ENCODE peak calls at places on chromosomes 3 and 15, in five cellular contexts. One of them, this sample, is unnamed.
A peak's percentile ranks its signal among the peaks of the same experiment; 100 is the strongest.

GRCh38 chr15:101675015-101675414 is 22.8 kb upstream of the TM2D3 start:
- DNase-seq in HT-29: no peak
- DNase-seq in activated T-helper 1 cell treated with anti-CD3 and anti-CD28 coated beads, Interleukin-2, amount 50 U/mL, for 16 hours: no peak
- DNase-seq in KG1: no peak
- DNase-seq in T-helper 2 cell: peak; percentile 81
- DNase-seq in this sample: no peak

GRCh38 chr3:187678869-187679268 is 8.7 kb upstream of the SST start:
- DNase-seq in HT-29: peak; percentile 56
- DNase-seq in activated T-helper 1 cell treated with anti-CD3 and anti-CD28 coated beads, Interleukin-2, amount 50 U/mL, for 16 hours: no peak
- DNase-seq in KG1: no peak
- DNase-seq in T-helper 2 cell: peak; percentile 38
- DNase-seq in this sample: no peak

GRCh38 chr15:101127503-101128076 is 124.3 kb downstream of the CHSY1 start:
- DNase-seq in HT-29: no peak
- DNase-seq in activated T-helper 1 cell treated with anti-CD3 and anti-CD28 coated beads, Interleukin-2, amount 50 U/mL, for 16 hours: peak; percentile 17
- DNase-seq in KG1: peak; percentile 77
- DNase-seq in T-helper 2 cell: peak; percentile 83
- DNase-seq in this sample: peak; percentile 31

GRCh38 chr3:37862219-37862711 is 585 bp downstream of the CTDSPL start:
- DNase-seq in HT-29: peak; percentile 30
- DNase-seq in activated T-helper 1 cell treated with anti-CD3 and anti-CD28 coated beads, Interleukin-2, amount 50 U/mL, for 16 hours: no peak
- DNase-seq in KG1: no peak
- DNase-seq in T-helper 2 cell: peak; percentile 51
- DNase-seq in this sample: peak; percentile 6

GRCh38 chr15:71411538-71412482 is 296.5 kb downstream of the THSD4 start:
- DNase-seq in HT-29: peak; percentile 84
- DNase-seq in activated T-helper 1 cell treated with anti-CD3 and anti-CD28 coated beads, Interleukin-2, amount 50 U/mL, for 16 hours: no peak
- DNase-seq in KG1: no peak
- DNase-seq in T-helper 2 cell: no peak
- DNase-seq in this sample: no peak

GRCh38 chr3:43032217-43032545 is 53.1 kb downstream of the GASK1A start:
- DNase-seq in HT-29: no peak
- DNase-seq in activated T-helper 1 cell treated with anti-CD3 and anti-CD28 coated beads, Interleukin-2, amount 50 U/mL, for 16 hours: no peak
- DNase-seq in KG1: no peak
- DNase-seq in T-helper 2 cell: no peak
- DNase-seq in this sample: no peak

GRCh38 chr3:53881691-53882593 is at the start of gene ACTR8:
- DNase-seq in HT-29: peak; percentile 69
- DNase-seq in activated T-helper 1 cell treated with anti-CD3 and anti-CD28 coated beads, Interleukin-2, amount 50 U/mL, for 16 hours: peak; percentile 78
- DNase-seq in KG1: peak; percentile 85
- DNase-seq in T-helper 2 cell: peak; percentile 87
- DNase-seq in this sample: peak; percentile 73

GRCh38 chr3:62201438-62202035 is 171.8 kb downstream of the FEZF2 start:
- DNase-seq in HT-29: peak; percentile 27
- DNase-seq in activated T-helper 1 cell treated with anti-CD3 and anti-CD28 coated beads, Interleukin-2, amount 50 U/mL, for 16 hours: no peak
- DNase-seq in KG1: no peak
- DNase-seq in T-helper 2 cell: peak; percentile 11
- DNase-seq in this sample: no peak

GRCh38 chr3:126415661-126416591 is 21.2 kb downstream of the CFAP100 start:
- DNase-seq in HT-29: no peak
- DNase-seq in activated T-helper 1 cell treated with anti-CD3 and anti-CD28 coated beads, Interleukin-2, amount 50 U/mL, for 16 hours: no peak
- DNase-seq in KG1: no peak
- DNase-seq in T-helper 2 cell: no peak
- DNase-seq in this sample: no peak

GRCh38 chr3:79653242-79653830 is 114.5 kb downstream of the ROBO1 start:
- DNase-seq in HT-29: no peak
- DNase-seq in activated T-helper 1 cell treated with anti-CD3 and anti-CD28 coated beads, Interleukin-2, amount 50 U/mL, for 16 hours: no peak
- DNase-seq in KG1: no peak
- DNase-seq in T-helper 2 cell: no peak
- DNase-seq in this sample: no peak

GRCh38 chr3:102415553-102415952 is 19.3 kb upstream of the ZPLD1 start:
- DNase-seq in HT-29: no peak
- DNase-seq in activated T-helper 1 cell treated with anti-CD3 and anti-CD28 coated beads, Interleukin-2, amount 50 U/mL, for 16 hours: no peak
- DNase-seq in KG1: no peak
- DNase-seq in T-helper 2 cell: peak; percentile 20
- DNase-seq in this sample: no peak

GRCh38 chr15:80490431-80490990 is 86.3 kb downstream of the ARNT2 start:
- DNase-seq in HT-29: no peak
- DNase-seq in activated T-helper 1 cell treated with anti-CD3 and anti-CD28 coated beads, Interleukin-2, amount 50 U/mL, for 16 hours: no peak
- DNase-seq in KG1: no peak
- DNase-seq in T-helper 2 cell: no peak
- DNase-seq in this sample: no peak

GRCh38 chr15:74399511-74400312 is 32.3 kb upstream of the CYP11A1 start:
- DNase-seq in HT-29: no peak
- DNase-seq in activated T-helper 1 cell treated with anti-CD3 and anti-CD28 coated beads, Interleukin-2, amount 50 U/mL, for 16 hours: no peak
- DNase-seq in KG1: peak; percentile 49
- DNase-seq in T-helper 2 cell: peak; percentile 82
- DNase-seq in this sample: peak; percentile 36

GRCh38 chr15:87619161-87619960 is 637.2 kb downstream of the NTRK3 start:
- DNase-seq in HT-29: no peak
- DNase-seq in activated T-helper 1 cell treated with anti-CD3 and anti-CD28 coated beads, Interleukin-2, amount 50 U/mL, for 16 hours: no peak
- DNase-seq in KG1: no peak
- DNase-seq in T-helper 2 cell: peak; percentile 56
- DNase-seq in this sample: no peak

GRCh38 chr3:89395441-89395840 is 288.0 kb downstream of the EPHA3 start:
- DNase-seq in HT-29: no peak
- DNase-seq in activated T-helper 1 cell treated with anti-CD3 and anti-CD28 coated beads, Interleukin-2, amount 50 U/mL, for 16 hours: no peak
- DNase-seq in KG1: no peak
- DNase-seq in T-helper 2 cell: no peak
- DNase-seq in this sample: no peak

GRCh38 chr3:69079269-69080159 is 651 bp downstream of the UBA3 start:
- DNase-seq in HT-29: peak; percentile 16
- DNase-seq in activated T-helper 1 cell treated with anti-CD3 and anti-CD28 coated beads, Interleukin-2, amount 50 U/mL, for 16 hours: no peak
- DNase-seq in KG1: no peak
- DNase-seq in T-helper 2 cell: no peak
- DNase-seq in this sample: no peak

GRCh38 chr15:61057376-61057775 is 171.7 kb downstream of the RORA start:
- DNase-seq in HT-29: no peak
- DNase-seq in activated T-helper 1 cell treated with anti-CD3 and anti-CD28 coated beads, Interleukin-2, amount 50 U/mL, for 16 hours: no peak
- DNase-seq in KG1: no peak
- DNase-seq in T-helper 2 cell: peak; percentile 66
- DNase-seq in this sample: no peak

GRCh38 chr3:31066999-31067398 is 172.5 kb upstream of the GADL1 start:
- DNase-seq in HT-29: no peak
- DNase-seq in activated T-helper 1 cell treated with anti-CD3 and anti-CD28 coated beads, Interleukin-2, amount 50 U/mL, for 16 hours: no peak
- DNase-seq in KG1: no peak
- DNase-seq in T-helper 2 cell: no peak
- DNase-seq in this sample: no peak

GRCh38 chr3:18302517-18302916 is 122.6 kb downstream of the SATB1 start:
- DNase-seq in HT-29: no peak
- DNase-seq in activated T-helper 1 cell treated with anti-CD3 and anti-CD28 coated beads, Interleukin-2, amount 50 U/mL, for 16 hours: no peak
- DNase-seq in KG1: no peak
- DNase-seq in T-helper 2 cell: no peak
- DNase-seq in this sample: no peak

GRCh38 chr3:142853270-142854163 is 35.4 kb downstream of the PCOLCE2 start:
- DNase-seq in HT-29: peak; percentile 89
- DNase-seq in activated T-helper 1 cell treated with anti-CD3 and anti-CD28 coated beads, Interleukin-2, amount 50 U/mL, for 16 hours: no peak
- DNase-seq in KG1: no peak
- DNase-seq in T-helper 2 cell: no peak
- DNase-seq in this sample: no peak

GRCh38 chr3:127804141-127804540 is 18.2 kb downstream of the MGLL start:
- DNase-seq in HT-29: no peak
- DNase-seq in activated T-helper 1 cell treated with anti-CD3 and anti-CD28 coated beads, Interleukin-2, amount 50 U/mL, for 16 hours: no peak
- DNase-seq in KG1: no peak
- DNase-seq in T-helper 2 cell: no peak
- DNase-seq in this sample: no peak

GRCh38 chr15:29312387-29312786 is 42.8 kb upstream of the NSMCE3 start:
- DNase-seq in HT-29: no peak
- DNase-seq in activated T-helper 1 cell treated with anti-CD3 and anti-CD28 coated beads, Interleukin-2, amount 50 U/mL, for 16 hours: no peak
- DNase-seq in KG1: no peak
- DNase-seq in T-helper 2 cell: no peak
- DNase-seq in this sample: no peak

GRCh38 chr15:48090666-48091065 is 30.1 kb upstream of the SLC24A5 start:
- DNase-seq in HT-29: no peak
- DNase-seq in activated T-helper 1 cell treated with anti-CD3 and anti-CD28 coated beads, Interleukin-2, amount 50 U/mL, for 16 hours: no peak
- DNase-seq in KG1: no peak
- DNase-seq in T-helper 2 cell: no peak
- DNase-seq in this sample: no peak

GRCh38 chr3:38247366-38248035 is 18.1 kb upstream of the SLC22A13 start:
- DNase-seq in HT-29: peak; percentile 8
- DNase-seq in activated T-helper 1 cell treated with anti-CD3 and anti-CD28 coated beads, Interleukin-2, amount 50 U/mL, for 16 hours: no peak
- DNase-seq in KG1: no peak
- DNase-seq in T-helper 2 cell: no peak
- DNase-seq in this sample: no peak

GRCh38 chr3:184506579-184506978 is 55.0 kb upstream of the EPHB3 start:
- DNase-seq in HT-29: no peak
- DNase-seq in activated T-helper 1 cell treated with anti-CD3 and anti-CD28 coated beads, Interleukin-2, amount 50 U/mL, for 16 hours: no peak
- DNase-seq in KG1: no peak
- DNase-seq in T-helper 2 cell: no peak
- DNase-seq in this sample: no peak

GRCh38 chr15:53434174-53434678 is 325.2 kb downstream of the WDR72 start:
- DNase-seq in HT-29: no peak
- DNase-seq in activated T-helper 1 cell treated with anti-CD3 and anti-CD28 coated beads, Interleukin-2, amount 50 U/mL, for 16 hours: no peak
- DNase-seq in KG1: no peak
- DNase-seq in T-helper 2 cell: no peak
- DNase-seq in this sample: no peak